ENCODE peak calls at places on chromosomes 4 and X, in nine cellular contexts. One of them, this sample, is unnamed.

GRCh38 chr4:33628296-33628695 is 2616.0 kb downstream of the ARAP2 start:
- DNase-seq in SW 1271: no peak
- DNase-seq in posterior cingulate gyrus: no peak
- DNase-seq in stomach: no peak
- DNase-seq in NCI-H1417: no peak
- DNase-seq in RKO: no peak
- DNase-seq in left ventricle myocardium superior: no peak
- DNase-seq in activated CD4-positive, alpha-beta T cell treated with anti-CD3 and anti-CD28 coated beads for 4 hours: no peak
- DNase-seq in NCI-H1694 treated with DMSO at 0.1 percent for 48 hours: no peak
- DNase-seq in this sample: no peak

GRCh38 chrX:56219702-56220101 is 12.5 kb upstream of the KLF8 start:
- DNase-seq in SW 1271: peak
- DNase-seq in posterior cingulate gyrus: no peak
- DNase-seq in stomach: no peak
- DNase-seq in NCI-H1417: no peak
- DNase-seq in RKO: peak
- DNase-seq in left ventricle myocardium superior: no peak
- DNase-seq in activated CD4-positive, alpha-beta T cell treated with anti-CD3 and anti-CD28 coated beads for 4 hours: no peak
- DNase-seq in NCI-H1694 treated with DMSO at 0.1 percent for 48 hours: no peak
- DNase-seq in this sample: no peak

GRCh38 chr4:142379277-142380051 is 466.6 kb downstream of the INPP4B start:
- DNase-seq in SW 1271: peak
- DNase-seq in posterior cingulate gyrus: no peak
- DNase-seq in stomach: no peak
- DNase-seq in NCI-H1417: no peak
- DNase-seq in RKO: peak
- DNase-seq in left ventricle myocardium superior: no peak
- DNase-seq in activated CD4-positive, alpha-beta T cell treated with anti-CD3 and anti-CD28 coated beads for 4 hours: no peak
- DNase-seq in NCI-H1694 treated with DMSO at 0.1 percent for 48 hours: no peak
- DNase-seq in this sample: peak

GRCh38 chr4:16079046-16079445 is 4.8 kb downstream of the PROM1 start:
- DNase-seq in SW 1271: no peak
- DNase-seq in posterior cingulate gyrus: no peak
- DNase-seq in stomach: no peak
- DNase-seq in NCI-H1417: no peak
- DNase-seq in RKO: no peak
- DNase-seq in left ventricle myocardium superior: no peak
- DNase-seq in activated CD4-positive, alpha-beta T cell treated with anti-CD3 and anti-CD28 coated beads for 4 hours: no peak
- DNase-seq in NCI-H1694 treated with DMSO at 0.1 percent for 48 hours: no peak
- DNase-seq in this sample: no peak

GRCh38 chr4:119697887-119698393 is 69.3 kb upstream of the PDE5A start:
- DNase-seq in SW 1271: no peak
- DNase-seq in posterior cingulate gyrus: no peak
- DNase-seq in stomach: no peak
- DNase-seq in NCI-H1417: no peak
- DNase-seq in RKO: no peak
- DNase-seq in left ventricle myocardium superior: no peak
- DNase-seq in activated CD4-positive, alpha-beta T cell treated with anti-CD3 and anti-CD28 coated beads for 4 hours: no peak
- DNase-seq in NCI-H1694 treated with DMSO at 0.1 percent for 48 hours: no peak
- DNase-seq in this sample: no peak

GRCh38 chr4:141352775-141353544 is 132.3 kb downstream of the ZNF330 start:
- DNase-seq in SW 1271: no peak
- DNase-seq in posterior cingulate gyrus: no peak
- DNase-seq in stomach: no peak
- DNase-seq in NCI-H1417: no peak
- DNase-seq in RKO: peak
- DNase-seq in left ventricle myocardium superior: no peak
- DNase-seq in activated CD4-positive, alpha-beta T cell treated with anti-CD3 and anti-CD28 coated beads for 4 hours: no peak
- DNase-seq in NCI-H1694 treated with DMSO at 0.1 percent for 48 hours: no peak
- DNase-seq in this sample: no peak

GRCh38 chr4:128386761-128387599 is 99.4 kb upstream of the PGRMC2 start:
- DNase-seq in SW 1271: peak
- DNase-seq in posterior cingulate gyrus: peak
- DNase-seq in stomach: peak
- DNase-seq in NCI-H1417: peak
- DNase-seq in RKO: peak
- DNase-seq in left ventricle myocardium superior: peak
- DNase-seq in activated CD4-positive, alpha-beta T cell treated with anti-CD3 and anti-CD28 coated beads for 4 hours: no peak
- DNase-seq in NCI-H1694 treated with DMSO at 0.1 percent for 48 hours: peak
- DNase-seq in this sample: peak

GRCh38 chr4:52126946-52127345 is 75.8 kb downstream of the SPATA18 start:
- DNase-seq in SW 1271: no peak
- DNase-seq in posterior cingulate gyrus: no peak
- DNase-seq in stomach: no peak
- DNase-seq in NCI-H1417: no peak
- DNase-seq in RKO: no peak
- DNase-seq in left ventricle myocardium superior: no peak
- DNase-seq in activated CD4-positive, alpha-beta T cell treated with anti-CD3 and anti-CD28 coated beads for 4 hours: no peak
- DNase-seq in NCI-H1694 treated with DMSO at 0.1 percent for 48 hours: no peak
- DNase-seq in this sample: peak

GRCh38 chr4:17514865-17515264 is at the start of gene CLRN2:
- DNase-seq in SW 1271: no peak
- DNase-seq in posterior cingulate gyrus: no peak
- DNase-seq in stomach: no peak
- DNase-seq in NCI-H1417: no peak
- DNase-seq in RKO: no peak
- DNase-seq in left ventricle myocardium superior: no peak
- DNase-seq in activated CD4-positive, alpha-beta T cell treated with anti-CD3 and anti-CD28 coated beads for 4 hours: no peak
- DNase-seq in NCI-H1694 treated with DMSO at 0.1 percent for 48 hours: no peak
- DNase-seq in this sample: no peak

GRCh38 chrX:56726609-56727008 is 2.4 kb upstream of the NBDY start:
- DNase-seq in SW 1271: peak
- DNase-seq in posterior cingulate gyrus: no peak
- DNase-seq in stomach: no peak
- DNase-seq in NCI-H1417: peak
- DNase-seq in RKO: peak
- DNase-seq in left ventricle myocardium superior: no peak
- DNase-seq in activated CD4-positive, alpha-beta T cell treated with anti-CD3 and anti-CD28 coated beads for 4 hours: peak
- DNase-seq in NCI-H1694 treated with DMSO at 0.1 percent for 48 hours: peak
- DNase-seq in this sample: no peak

GRCh38 chrX:17374619-17375360 is at the start of gene NHS:
- DNase-seq in SW 1271: peak
- DNase-seq in posterior cingulate gyrus: peak
- DNase-seq in stomach: peak
- DNase-seq in NCI-H1417: peak
- DNase-seq in RKO: peak
- DNase-seq in left ventricle myocardium superior: peak
- DNase-seq in activated CD4-positive, alpha-beta T cell treated with anti-CD3 and anti-CD28 coated beads for 4 hours: no peak
- DNase-seq in NCI-H1694 treated with DMSO at 0.1 percent for 48 hours: no peak
- DNase-seq in this sample: peak

GRCh38 chr4:186651624-186652023 is 72.0 kb downstream of the FAT1 start:
- DNase-seq in SW 1271: no peak
- DNase-seq in posterior cingulate gyrus: peak
- DNase-seq in stomach: peak
- DNase-seq in NCI-H1417: no peak
- DNase-seq in RKO: no peak
- DNase-seq in left ventricle myocardium superior: peak
- DNase-seq in activated CD4-positive, alpha-beta T cell treated with anti-CD3 and anti-CD28 coated beads for 4 hours: no peak
- DNase-seq in NCI-H1694 treated with DMSO at 0.1 percent for 48 hours: no peak
- DNase-seq in this sample: no peak

GRCh38 chr4:55545133-55545532 is 1.6 kb downstream of the CLOCK start:
- DNase-seq in SW 1271: no peak
- DNase-seq in posterior cingulate gyrus: no peak
- DNase-seq in stomach: no peak
- DNase-seq in NCI-H1417: no peak
- DNase-seq in RKO: peak
- DNase-seq in left ventricle myocardium superior: no peak
- DNase-seq in activated CD4-positive, alpha-beta T cell treated with anti-CD3 and anti-CD28 coated beads for 4 hours: no peak
- DNase-seq in NCI-H1694 treated with DMSO at 0.1 percent for 48 hours: no peak
- DNase-seq in this sample: no peak

GRCh38 chr4:78581626-78582025 is 30.1 kb downstream of the ANXA3 start:
- DNase-seq in SW 1271: no peak
- DNase-seq in posterior cingulate gyrus: no peak
- DNase-seq in stomach: no peak
- DNase-seq in NCI-H1417: no peak
- DNase-seq in RKO: no peak
- DNase-seq in left ventricle myocardium superior: no peak
- DNase-seq in activated CD4-positive, alpha-beta T cell treated with anti-CD3 and anti-CD28 coated beads for 4 hours: no peak
- DNase-seq in NCI-H1694 treated with DMSO at 0.1 percent for 48 hours: no peak
- DNase-seq in this sample: no peak

GRCh38 chr4:15655223-15656037 is at the start of gene FBXL5:
- DNase-seq in SW 1271: peak
- DNase-seq in posterior cingulate gyrus: peak
- DNase-seq in stomach: peak
- DNase-seq in NCI-H1417: peak
- DNase-seq in RKO: peak
- DNase-seq in left ventricle myocardium superior: peak
- DNase-seq in activated CD4-positive, alpha-beta T cell treated with anti-CD3 and anti-CD28 coated beads for 4 hours: peak
- DNase-seq in NCI-H1694 treated with DMSO at 0.1 percent for 48 hours: peak
- DNase-seq in this sample: peak

GRCh38 chr4:175998782-175999181 is 66.9 kb upstream of the WDR17 start:
- DNase-seq in SW 1271: no peak
- DNase-seq in posterior cingulate gyrus: no peak
- DNase-seq in stomach: no peak
- DNase-seq in NCI-H1417: no peak
- DNase-seq in RKO: no peak
- DNase-seq in left ventricle myocardium superior: no peak
- DNase-seq in activated CD4-positive, alpha-beta T cell treated with anti-CD3 and anti-CD28 coated beads for 4 hours: no peak
- DNase-seq in NCI-H1694 treated with DMSO at 0.1 percent for 48 hours: no peak
- DNase-seq in this sample: no peak

GRCh38 chr4:40255722-40256281 is 59.0 kb downstream of the RHOH start:
- DNase-seq in SW 1271: peak
- DNase-seq in posterior cingulate gyrus: no peak
- DNase-seq in stomach: no peak
- DNase-seq in NCI-H1417: no peak
- DNase-seq in RKO: peak
- DNase-seq in left ventricle myocardium superior: no peak
- DNase-seq in activated CD4-positive, alpha-beta T cell treated with anti-CD3 and anti-CD28 coated beads for 4 hours: no peak
- DNase-seq in NCI-H1694 treated with DMSO at 0.1 percent for 48 hours: no peak
- DNase-seq in this sample: peak

GRCh38 chr4:99468891-99469290 is 33.7 kb upstream of the ADH7 start:
- DNase-seq in SW 1271: no peak
- DNase-seq in posterior cingulate gyrus: no peak
- DNase-seq in stomach: no peak
- DNase-seq in NCI-H1417: no peak
- DNase-seq in RKO: no peak
- DNase-seq in left ventricle myocardium superior: no peak
- DNase-seq in activated CD4-positive, alpha-beta T cell treated with anti-CD3 and anti-CD28 coated beads for 4 hours: no peak
- DNase-seq in NCI-H1694 treated with DMSO at 0.1 percent for 48 hours: no peak
- DNase-seq in this sample: no peak

GRCh38 chrX:135396109-135396508 is 25.6 kb upstream of the SMIM10L2A start:
- DNase-seq in SW 1271: no peak
- DNase-seq in posterior cingulate gyrus: no peak
- DNase-seq in stomach: no peak
- DNase-seq in NCI-H1417: no peak
- DNase-seq in RKO: no peak
- DNase-seq in left ventricle myocardium superior: peak
- DNase-seq in activated CD4-positive, alpha-beta T cell treated with anti-CD3 and anti-CD28 coated beads for 4 hours: no peak
- DNase-seq in NCI-H1694 treated with DMSO at 0.1 percent for 48 hours: no peak
- DNase-seq in this sample: no peak

GRCh38 chrX:28552322-28552721 is 34.9 kb upstream of the IL1RAPL1 start:
- DNase-seq in SW 1271: no peak
- DNase-seq in posterior cingulate gyrus: no peak
- DNase-seq in stomach: no peak
- DNase-seq in NCI-H1417: no peak
- DNase-seq in RKO: no peak
- DNase-seq in left ventricle myocardium superior: no peak
- DNase-seq in activated CD4-positive, alpha-beta T cell treated with anti-CD3 and anti-CD28 coated beads for 4 hours: no peak
- DNase-seq in NCI-H1694 treated with DMSO at 0.1 percent for 48 hours: no peak
- DNase-seq in this sample: no peak

GRCh38 chr4:184573701-184574100 is 75.5 kb downstream of the CASP3 start:
- DNase-seq in SW 1271: no peak
- DNase-seq in posterior cingulate gyrus: no peak
- DNase-seq in stomach: no peak
- DNase-seq in NCI-H1417: no peak
- DNase-seq in RKO: no peak
- DNase-seq in left ventricle myocardium superior: no peak
- DNase-seq in activated CD4-positive, alpha-beta T cell treated with anti-CD3 and anti-CD28 coated beads for 4 hours: no peak
- DNase-seq in NCI-H1694 treated with DMSO at 0.1 percent for 48 hours: no peak
- DNase-seq in this sample: no peak

GRCh38 chr4:87502580-87503238 is 26.5 kb downstream of the SPARCL1 start:
- DNase-seq in SW 1271: no peak
- DNase-seq in posterior cingulate gyrus: no peak
- DNase-seq in stomach: no peak
- DNase-seq in NCI-H1417: peak
- DNase-seq in RKO: no peak
- DNase-seq in left ventricle myocardium superior: no peak
- DNase-seq in activated CD4-positive, alpha-beta T cell treated with anti-CD3 and anti-CD28 coated beads for 4 hours: no peak
- DNase-seq in NCI-H1694 treated with DMSO at 0.1 percent for 48 hours: no peak
- DNase-seq in this sample: no peak

GRCh38 chr4:105709081-105709450 is 482 bp downstream of the GSTCD start:
- DNase-seq in SW 1271: peak
- DNase-seq in posterior cingulate gyrus: no peak
- DNase-seq in stomach: no peak
- DNase-seq in NCI-H1417: peak
- DNase-seq in RKO: peak
- DNase-seq in left ventricle myocardium superior: no peak
- DNase-seq in activated CD4-positive, alpha-beta T cell treated with anti-CD3 and anti-CD28 coated beads for 4 hours: peak
- DNase-seq in NCI-H1694 treated with DMSO at 0.1 percent for 48 hours: peak
- DNase-seq in this sample: no peak

GRCh38 chrX:65601126-65601525 is 66.3 kb upstream of the MSN start:
- DNase-seq in SW 1271: no peak
- DNase-seq in posterior cingulate gyrus: no peak
- DNase-seq in stomach: no peak
- DNase-seq in NCI-H1417: no peak
- DNase-seq in RKO: no peak
- DNase-seq in left ventricle myocardium superior: no peak
- DNase-seq in activated CD4-positive, alpha-beta T cell treated with anti-CD3 and anti-CD28 coated beads for 4 hours: no peak
- DNase-seq in NCI-H1694 treated with DMSO at 0.1 percent for 48 hours: no peak
- DNase-seq in this sample: no peak

GRCh38 chr4:105472871-105473339 is 957 bp downstream of the PPA2 start:
- DNase-seq in SW 1271: no peak
- DNase-seq in posterior cingulate gyrus: no peak
- DNase-seq in stomach: no peak
- DNase-seq in NCI-H1417: no peak
- DNase-seq in RKO: no peak
- DNase-seq in left ventricle myocardium superior: no peak
- DNase-seq in activated CD4-positive, alpha-beta T cell treated with anti-CD3 and anti-CD28 coated beads for 4 hours: no peak
- DNase-seq in NCI-H1694 treated with DMSO at 0.1 percent for 48 hours: no peak
- DNase-seq in this sample: no peak